ENCODE peak calls at places on chromosomes 2 and 18, in four cellular contexts. T, P, D and N are unnamed samples.

GRCh38 chr2:85468704-85469349 is 50.3 kb downstream of the SH2D6 start:
- DNase-seq in T (peak), P (no peak), D (no peak), N (no peak)

GRCh38 chr2:188142088-188142487 is 149.6 kb upstream of the GULP1 start:
- DNase-seq in T (no peak), P (no peak), D (no peak), N (no peak)

GRCh38 chr18:49621851-49622351 is 60.0 kb downstream of the LIPG start:
- DNase-seq in T (no peak), P (no peak), D (no peak), N (no peak)

GRCh38 chr2:30702694-30703093 is 104.6 kb downstream of the CAPN13 start:
- DNase-seq in T (no peak), P (no peak), D (no peak), N (no peak)

GRCh38 chr2:84991404-84992151 is 20.6 kb downstream of the KCMF1 start:
- DNase-seq in T (no peak), P (no peak), D (no peak), N (no peak)

GRCh38 chr18:73940721-73941120 is 206.9 kb downstream of the FBXO15 start:
- DNase-seq in T (no peak), P (no peak), D (no peak), N (no peak)

GRCh38 chr2:220147186-220147585 is 519.8 kb downstream of the SLC4A3 start:
- DNase-seq in T (no peak), P (no peak), D (no peak), N (no peak)

GRCh38 chr18:24063121-24063731 is 48.7 kb downstream of the TTC39C start:
- DNase-seq in T (peak), P (no peak), D (no peak), N (no peak)

GRCh38 chr18:13793819-13794218 is 30.1 kb upstream of the MC5R start:
- DNase-seq in T (no peak), P (no peak), D (no peak), N (no peak)

GRCh38 chr2:68103026-68103425 is 40.2 kb upstream of the C1D start:
- DNase-seq in T (no peak), P (no peak), D (no peak), N (no peak)

GRCh38 chr2:8086796-8087479 is 594.9 kb upstream of the ID2 start:
- DNase-seq in T (no peak), P (no peak), D (no peak), N (no peak)

GRCh38 chr2:120566331-120567035 is 169.2 kb upstream of the GLI2 start:
- DNase-seq in T (no peak), P (no peak), D (no peak), N (no peak)

GRCh38 chr2:228957075-228957474 is 314.0 kb downstream of the PID1 start:
- DNase-seq in T (no peak), P (no peak), D (no peak), N (no peak)

GRCh38 chr18:79458131-79458838 is 62.6 kb downstream of the NFATC1 start:
- DNase-seq in T (peak), P (no peak), D (no peak), N (no peak)

GRCh38 chr2:20355131-20355530 is 4.5 kb upstream of the PUM2 start:
- DNase-seq in T (no peak), P (no peak), D (no peak), N (no peak)

GRCh38 chr2:168751104-168751768 is 51.2 kb upstream of the NOSTRIN start:
- DNase-seq in T (no peak), P (no peak), D (peak), N (no peak)

GRCh38 chr18:79169958-79170555 is 100.9 kb downstream of the ATP9B start:
- DNase-seq in T (no peak), P (no peak), D (no peak), N (no peak)

GRCh38 chr18:72612894-72613537 is 68.9 kb upstream of the CBLN2 start:
- DNase-seq in T (no peak), P (no peak), D (no peak), N (no peak)

GRCh38 chr2:166041613-166042012 is 86.2 kb downstream of the SCN1A start:
- DNase-seq in T (no peak), P (no peak), D (no peak), N (no peak)

GRCh38 chr2:43311276-43311675 is 84.9 kb upstream of the ZFP36L2 start:
- DNase-seq in T (no peak), P (no peak), D (no peak), N (no peak)

GRCh38 chr18:35624140-35624539 is 42.6 kb downstream of the GALNT1 start:
- DNase-seq in T (no peak), P (no peak), D (peak), N (no peak)

GRCh38 chr2:196586511-196586991 is 53.0 kb upstream of the CCDC150 start:
- DNase-seq in T (peak), P (no peak), D (no peak), N (no peak)

GRCh38 chr2:12330916-12331315 is 385.8 kb upstream of the TRIB2 start:
- DNase-seq in T (no peak), P (no peak), D (no peak), N (no peak)

GRCh38 chr2:44999540-44999939 is 9.7 kb downstream of the SIX2 start:
- DNase-seq in T (no peak), P (no peak), D (no peak), N (no peak)

GRCh38 chr2:95158891-95159619 is 593 bp downstream of the ZNF514 start:
- DNase-seq in T (peak), P (peak), D (peak), N (peak)

GRCh38 chr18:23890589-23890988 is 124.0 kb upstream of the TTC39C start:
- DNase-seq in T (no peak), P (no peak), D (no peak), N (no peak)

GRCh38 chr2:227366861-227367800 is 12.0 kb downstream of the TM4SF20 start:
- DNase-seq in T (no peak), P (no peak), D (no peak), N (no peak)

GRCh38 chr2:178395941-178396585 is 54.9 kb downstream of the PRKRA start:
- DNase-seq in T (no peak), P (no peak), D (no peak), N (no peak)

DNA sequence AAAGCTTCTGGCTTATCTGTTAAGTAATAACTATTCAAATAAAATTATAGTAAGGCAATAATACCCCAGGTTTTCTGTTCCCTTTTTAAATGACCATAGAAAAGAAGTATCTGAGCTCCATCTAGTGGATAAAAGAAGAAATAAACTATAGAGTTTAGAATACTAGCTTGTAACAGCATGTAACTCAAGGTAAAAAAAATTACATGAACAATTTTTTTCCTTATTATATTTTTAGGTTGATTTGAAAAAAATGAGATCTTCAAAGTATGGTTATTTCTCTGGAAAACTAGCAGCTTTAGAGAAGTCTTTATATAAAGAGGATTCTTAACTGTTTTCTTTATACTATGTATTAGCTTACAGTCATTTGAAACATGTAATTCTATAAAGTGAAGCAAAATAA is 58.1 kb downstream of the NCKAP1 start:
- DNase-seq in T (peak), P (no peak), D (peak), N (no peak)
- TF ChIP-seq CTCF in T (peak), P (peak), D (peak), N (peak)

GRCh38 chr18:2083691-2084090 is 487.6 kb downstream of the METTL4 start:
- DNase-seq in T (no peak), P (no peak), D (peak), N (no peak)
- TF ChIP-seq CTCF in T (no peak), P (no peak), D (peak), N (no peak)

GRCh38 chr18:46677609-46678470 is 20.8 kb upstream of the LOXHD1 start:
- DNase-seq in T (no peak), P (no peak), D (no peak), N (no peak)
- TF ChIP-seq CTCF in T (no peak), P (no peak), D (no peak), N (no peak)

GRCh38 chr2:224136394-224136793 is 97.3 kb upstream of the SERPINE2 start:
- DNase-seq in T (no peak), P (no peak), D (no peak), N (no peak)

GRCh38 chr2:224134003-224134734 is 95.1 kb upstream of the SERPINE2 start:
- DNase-seq in T (no peak), P (no peak), D (no peak), N (no peak)

GRCh38 chr2:224137208-224137607 is 98.1 kb upstream of the SERPINE2 start:
- DNase-seq in T (no peak), P (no peak), D (no peak), N (no peak)

GRCh38 chr2:224133387-224133786 is 94.3 kb upstream of the SERPINE2 start:
- DNase-seq in T (no peak), P (no peak), D (no peak), N (no peak)

GRCh38 chr2:224135881-224136280 is 96.8 kb upstream of the SERPINE2 start:
- DNase-seq in T (no peak), P (no peak), D (no peak), N (no peak)
- TF ChIP-seq CTCF in T (no peak), P (no peak), D (no peak), N (no peak)

GRCh38 chr2:170806548-170806947 is 10.1 kb upstream of the GAD1 start:
- DNase-seq in T (no peak), P (no peak), D (no peak), N (no peak)
- TF ChIP-seq CTCF in T (no peak), P (no peak), D (no peak), N (no peak)